ENCODE peak calls at places on chromosomes 2 and 18, in nine cellular contexts. One of them, this sample, is unnamed.

GRCh38 chr2:219559156-219559915 is 12.0 kb downstream of the OBSL1 start:
- DNase-seq in fibroblast of lung: no peak
- DNase-seq in tibial artery: no peak
- DNase-seq in A673: no peak
- DNase-seq in endothelial cell of umbilical vein: no peak
- DNase-seq in IMR-90: no peak
- DNase-seq in endodermal cell: no peak
- DNase-seq in Peyer's patch: no peak
- DNase-seq in heart right ventricle: no peak
- DNase-seq in this sample: no peak

GRCh38 chr2:85801871-85802270 is 48.1 kb downstream of the ATOH8 start:
- DNase-seq in Peyer's patch: no peak
- DNase-seq in fibroblast of lung: no peak
- DNase-seq in heart right ventricle: no peak
- DNase-seq in endodermal cell: no peak
- DNase-seq in A673: no peak
- DNase-seq in tibial artery: no peak
- DNase-seq in IMR-90: no peak
- DNase-seq in endothelial cell of umbilical vein: no peak
- DNase-seq in this sample: no peak

GRCh38 chr2:128604045-128604444 is 285.4 kb upstream of the HS6ST1 start:
- DNase-seq in tibial artery: peak
- DNase-seq in endodermal cell: no peak
- DNase-seq in fibroblast of lung: no peak
- DNase-seq in A673: no peak
- DNase-seq in endothelial cell of umbilical vein: no peak
- DNase-seq in heart right ventricle: no peak
- DNase-seq in IMR-90: no peak
- DNase-seq in Peyer's patch: peak
- DNase-seq in this sample: no peak

GRCh38 chr2:218418717-218419458 is at the start of gene VIL1:
- DNase-seq in endothelial cell of umbilical vein: no peak
- DNase-seq in heart right ventricle: no peak
- DNase-seq in tibial artery: no peak
- DNase-seq in A673: no peak
- DNase-seq in endodermal cell: peak
- DNase-seq in Peyer's patch: peak
- DNase-seq in IMR-90: no peak
- DNase-seq in fibroblast of lung: no peak
- DNase-seq in this sample: no peak

GRCh38 chr2:232237460-232237859 is 141.1 kb upstream of the ALPP start:
- DNase-seq in heart right ventricle: no peak
- DNase-seq in A673: no peak
- DNase-seq in endothelial cell of umbilical vein: no peak
- DNase-seq in endodermal cell: no peak
- DNase-seq in fibroblast of lung: no peak
- DNase-seq in tibial artery: no peak
- DNase-seq in IMR-90: no peak
- DNase-seq in Peyer's patch: no peak
- DNase-seq in this sample: no peak

GRCh38 chr2:40240067-40240466 is 211.8 kb downstream of the SLC8A1 start:
- DNase-seq in endodermal cell: no peak
- DNase-seq in tibial artery: peak
- DNase-seq in A673: peak
- DNase-seq in IMR-90: peak
- DNase-seq in Peyer's patch: peak
- DNase-seq in fibroblast of lung: peak
- DNase-seq in heart right ventricle: peak
- DNase-seq in endothelial cell of umbilical vein: peak
- DNase-seq in this sample: peak

GRCh38 chr2:27051902-27052645 is 606 bp downstream of the AGBL5 start:
- DNase-seq in fibroblast of lung: no peak
- DNase-seq in endodermal cell: no peak
- DNase-seq in Peyer's patch: peak
- DNase-seq in heart right ventricle: peak
- DNase-seq in IMR-90: no peak
- DNase-seq in endothelial cell of umbilical vein: peak
- DNase-seq in A673: no peak
- DNase-seq in tibial artery: peak
- DNase-seq in this sample: no peak

GRCh38 chr2:166090346-166090745 is 37.5 kb downstream of the SCN1A start:
- DNase-seq in A673: no peak
- DNase-seq in tibial artery: no peak
- DNase-seq in endodermal cell: no peak
- DNase-seq in Peyer's patch: no peak
- DNase-seq in fibroblast of lung: peak
- DNase-seq in endothelial cell of umbilical vein: no peak
- DNase-seq in heart right ventricle: no peak
- DNase-seq in IMR-90: peak
- DNase-seq in this sample: no peak

GRCh38 chr2:128623776-128624424 is 305.2 kb upstream of the HS6ST1 start:
- DNase-seq in IMR-90: peak
- DNase-seq in Peyer's patch: no peak
- DNase-seq in endothelial cell of umbilical vein: no peak
- DNase-seq in A673: peak
- DNase-seq in heart right ventricle: no peak
- DNase-seq in fibroblast of lung: peak
- DNase-seq in endodermal cell: no peak
- DNase-seq in tibial artery: no peak
- DNase-seq in this sample: peak

GRCh38 chr2:167186465-167186864 is 298.2 kb downstream of the XIRP2 start:
- DNase-seq in endodermal cell: no peak
- DNase-seq in endothelial cell of umbilical vein: no peak
- DNase-seq in tibial artery: no peak
- DNase-seq in IMR-90: no peak
- DNase-seq in heart right ventricle: no peak
- DNase-seq in fibroblast of lung: no peak
- DNase-seq in A673: no peak
- DNase-seq in Peyer's patch: no peak
- DNase-seq in this sample: no peak

GRCh38 chr2:74021407-74021755 is 36.7 kb downstream of the TET3 start:
- DNase-seq in heart right ventricle: no peak
- DNase-seq in endodermal cell: no peak
- DNase-seq in tibial artery: no peak
- DNase-seq in IMR-90: no peak
- DNase-seq in A673: no peak
- DNase-seq in fibroblast of lung: no peak
- DNase-seq in Peyer's patch: no peak
- DNase-seq in endothelial cell of umbilical vein: no peak
- DNase-seq in this sample: no peak

GRCh38 chr2:113069676-113070605 is 2.2 kb downstream of the IL1F10 start:
- DNase-seq in heart right ventricle: no peak
- DNase-seq in Peyer's patch: no peak
- DNase-seq in A673: no peak
- DNase-seq in IMR-90: no peak
- DNase-seq in endothelial cell of umbilical vein: no peak
- DNase-seq in tibial artery: no peak
- DNase-seq in endodermal cell: no peak
- DNase-seq in fibroblast of lung: no peak
- DNase-seq in this sample: no peak

GRCh38 chr2:2244508-2244907 is 86.6 kb downstream of the MYT1L start:
- DNase-seq in IMR-90: no peak
- DNase-seq in endodermal cell: no peak
- DNase-seq in heart right ventricle: no peak
- DNase-seq in A673: no peak
- DNase-seq in fibroblast of lung: no peak
- DNase-seq in tibial artery: no peak
- DNase-seq in endothelial cell of umbilical vein: no peak
- DNase-seq in Peyer's patch: no peak
- DNase-seq in this sample: no peak

DNA sequence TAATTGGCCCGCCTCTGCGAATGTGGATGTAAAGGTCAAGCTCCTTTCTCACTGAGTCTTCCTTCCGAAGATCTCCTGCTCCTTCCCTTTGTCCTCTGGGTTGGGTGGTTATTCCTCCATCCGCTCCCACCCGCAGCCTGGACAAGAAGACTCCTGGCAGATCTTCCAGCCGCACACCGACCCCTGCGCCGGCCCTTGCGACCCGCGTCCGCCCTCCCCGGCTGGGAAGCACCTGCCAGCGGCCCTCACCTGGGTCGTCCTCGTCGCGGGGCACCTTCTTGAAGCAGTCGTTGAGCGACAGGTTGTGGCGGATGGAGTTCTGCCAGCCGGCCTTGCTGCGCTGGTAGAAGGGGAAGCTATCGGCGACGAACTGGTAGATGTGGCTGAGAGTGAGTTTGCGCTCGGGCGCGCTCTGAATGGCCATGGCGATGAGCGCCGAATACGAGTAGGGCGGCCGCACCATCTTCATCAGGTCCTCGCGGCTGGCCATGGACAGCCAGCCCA is 794 bp downstream of the FOXI3 start:
- DNase-seq in A673: no peak
- DNase-seq in fibroblast of lung: no peak
- DNase-seq in IMR-90: no peak
- DNase-seq in endothelial cell of umbilical vein: no peak
- DNase-seq in tibial artery: no peak
- DNase-seq in Peyer's patch: peak
- DNase-seq in heart right ventricle: no peak
- DNase-seq in endodermal cell: peak
- DNase-seq in this sample: no peak
- H3K4me3 ChIP-seq in A673: no peak
- H3K4me3 ChIP-seq in fibroblast of lung: no peak
- H3K4me3 ChIP-seq in IMR-90: no peak
- H3K4me3 ChIP-seq in endothelial cell of umbilical vein: no peak
- H3K4me3 ChIP-seq in tibial artery: no peak
- H3K4me3 ChIP-seq in Peyer's patch: peak
- H3K4me3 ChIP-seq in heart right ventricle: no peak
- H3K4me3 ChIP-seq in endodermal cell: peak
- H3K4me3 ChIP-seq in this sample: no peak

DNA sequence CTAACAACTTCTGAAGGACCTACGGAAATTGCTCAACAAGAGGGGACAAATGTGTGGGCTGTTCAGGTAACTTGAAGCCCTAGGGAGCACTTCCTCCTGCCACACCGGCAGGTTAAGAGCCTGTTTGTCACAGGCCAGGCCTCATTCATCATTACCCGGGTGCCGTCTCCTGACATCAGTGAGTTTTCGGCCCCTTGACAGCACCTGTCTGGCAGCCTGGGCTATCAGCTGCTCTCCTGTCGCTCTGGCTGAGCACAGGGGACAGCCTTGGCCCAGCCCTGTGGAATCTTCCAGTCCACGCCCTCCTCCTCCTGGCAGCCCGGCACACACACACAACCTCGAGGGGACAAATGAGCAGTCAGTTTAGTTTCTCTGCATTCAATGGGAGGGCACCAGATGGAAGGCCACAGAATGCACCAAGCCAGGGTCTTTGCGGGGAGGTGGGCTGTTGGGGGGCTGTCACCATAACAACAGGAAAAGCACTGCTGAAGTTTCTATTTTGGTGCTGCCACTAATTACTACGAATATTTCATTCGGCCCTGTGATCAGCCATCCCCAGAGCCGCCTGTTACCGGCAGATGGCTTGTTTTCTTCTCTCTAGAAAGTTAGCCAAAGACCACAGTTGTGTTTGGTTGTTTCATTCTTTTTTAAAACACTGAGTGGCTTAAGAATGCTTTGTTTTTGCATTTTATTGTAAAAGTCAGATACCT is 190.0 kb upstream of the NDUFV2 start:
- DNase-seq in Peyer's patch: peak
- DNase-seq in A673: no peak
- DNase-seq in IMR-90: no peak
- DNase-seq in heart right ventricle: no peak
- DNase-seq in fibroblast of lung: no peak
- DNase-seq in endodermal cell: peak
- DNase-seq in endothelial cell of umbilical vein: no peak
- DNase-seq in tibial artery: no peak
- DNase-seq in this sample: no peak
- H3K27ac ChIP-seq in Peyer's patch: no peak
- H3K27ac ChIP-seq in A673: no peak
- H3K27ac ChIP-seq in IMR-90: peak
- H3K27ac ChIP-seq in heart right ventricle: no peak
- H3K27ac ChIP-seq in fibroblast of lung: no peak
- H3K27ac ChIP-seq in endodermal cell: peak
- H3K27ac ChIP-seq in endothelial cell of umbilical vein: no peak
- H3K27ac ChIP-seq in tibial artery: no peak
- H3K27ac ChIP-seq in this sample: peak

GRCh38 chr2:164061129-164061746 is 325.4 kb upstream of the FIGN start:
- DNase-seq in Peyer's patch: peak
- DNase-seq in tibial artery: no peak
- DNase-seq in A673: peak
- DNase-seq in fibroblast of lung: peak
- DNase-seq in endothelial cell of umbilical vein: peak
- DNase-seq in heart right ventricle: no peak
- DNase-seq in endodermal cell: peak
- DNase-seq in IMR-90: peak
- DNase-seq in this sample: no peak
- TF ChIP-seq CTCF in Peyer's patch: peak
- TF ChIP-seq CTCF in tibial artery: peak
- TF ChIP-seq CTCF in A673: peak
- TF ChIP-seq CTCF in fibroblast of lung: peak
- TF ChIP-seq CTCF in endothelial cell of umbilical vein: peak
- TF ChIP-seq CTCF in heart right ventricle: peak
- TF ChIP-seq CTCF in endodermal cell: peak
- TF ChIP-seq CTCF in IMR-90: peak
- TF ChIP-seq CTCF in this sample: peak

GRCh38 chr2:226969412-226969811 is 133.6 kb downstream of the RHBDD1 start:
- DNase-seq in heart right ventricle: no peak
- DNase-seq in tibial artery: no peak
- DNase-seq in Peyer's patch: no peak
- DNase-seq in IMR-90: peak
- DNase-seq in endodermal cell: no peak
- DNase-seq in fibroblast of lung: peak
- DNase-seq in endothelial cell of umbilical vein: no peak
- DNase-seq in A673: no peak
- DNase-seq in this sample: no peak
- H3K4me3 ChIP-seq in heart right ventricle: no peak
- H3K4me3 ChIP-seq in tibial artery: peak
- H3K4me3 ChIP-seq in Peyer's patch: no peak
- H3K4me3 ChIP-seq in IMR-90: no peak
- H3K4me3 ChIP-seq in endodermal cell: no peak
- H3K4me3 ChIP-seq in fibroblast of lung: no peak
- H3K4me3 ChIP-seq in endothelial cell of umbilical vein: no peak
- H3K4me3 ChIP-seq in A673: no peak
- H3K4me3 ChIP-seq in this sample: no peak

GRCh38 chr2:43158259-43158880 is 68.0 kb downstream of the ZFP36L2 start:
- DNase-seq in Peyer's patch: peak
- DNase-seq in endodermal cell: no peak
- DNase-seq in tibial artery: peak
- DNase-seq in endothelial cell of umbilical vein: peak
- DNase-seq in IMR-90: peak
- DNase-seq in heart right ventricle: peak
- DNase-seq in fibroblast of lung: peak
- DNase-seq in A673: no peak
- DNase-seq in this sample: no peak
- H3K27ac ChIP-seq in Peyer's patch: peak
- H3K27ac ChIP-seq in endodermal cell: no peak
- H3K27ac ChIP-seq in tibial artery: peak
- H3K27ac ChIP-seq in endothelial cell of umbilical vein: peak
- H3K27ac ChIP-seq in IMR-90: peak
- H3K27ac ChIP-seq in heart right ventricle: peak
- H3K27ac ChIP-seq in fibroblast of lung: peak
- H3K27ac ChIP-seq in A673: no peak
- H3K27ac ChIP-seq in this sample: peak

This sample was measured in AG04450.